ENCODE peak calls at places on chromosome 13, in four cellular contexts. Q is IMR-90, Y is fibroblast of lung, C is mammary epithelial cell. W is an unnamed sample.

GRCh38 chr13:28100149-28101121 is at the start of gene FLT3:
- DNase-seq in Q (peak; percentile 38), Y (peak; percentile 7), C (peak; percentile 55), W (peak; percentile 86)

GRCh38 chr13:109209526-109209925 is 576.9 kb downstream of the IRS2 start:
- DNase-seq in Q (no peak), Y (no peak), C (no peak), W (no peak)

GRCh38 chr13:70391678-70392077 is 283.4 kb upstream of the KLHL1 start:
- DNase-seq in Q (no peak), Y (no peak), C (no peak), W (peak; percentile 79)

GRCh38 chr13:47413112-47413511 is 516.3 kb upstream of the HTR2A start:
- DNase-seq in Q (peak; percentile 34), Y (peak; percentile 19), C (no peak), W (no peak)

GRCh38 chr13:97298816-97299215 is 76.7 kb downstream of the MBNL2 start:
- DNase-seq in Q (peak; percentile 47), Y (peak; percentile 33), C (no peak), W (no peak)

GRCh38 chr13:93915269-93915809 is 564.1 kb downstream of the DCT start:
- DNase-seq in Q (peak; percentile 75), Y (peak; percentile 46), C (no peak), W (no peak)

GRCh38 chr13:102580552-102581169 is 16.1 kb upstream of the TPP2 start:
- DNase-seq in Q (peak; percentile 80), Y (peak; percentile 84), C (peak; percentile 51), W (peak; percentile 68)

GRCh38 chr13:44870456-44870929 is 118.8 kb downstream of the NUFIP1 start:
- DNase-seq in Q (no peak), Y (no peak), C (peak; percentile 13), W (no peak)

GRCh38 chr13:109783815-109784589 is 2.4 kb downstream of the IRS2 start:
- DNase-seq in Q (no peak), Y (no peak), C (no peak), W (peak; percentile 74)

GRCh38 chr13:20033486-20033885 is 75.0 kb downstream of the ZMYM2 start:
- DNase-seq in Q (no peak), Y (no peak), C (peak; percentile 26), W (no peak)

GRCh38 chr13:20024706-20025105 is 66.2 kb downstream of the ZMYM2 start:
- DNase-seq in Q (no peak), Y (no peak), C (no peak), W (no peak)

DNA sequence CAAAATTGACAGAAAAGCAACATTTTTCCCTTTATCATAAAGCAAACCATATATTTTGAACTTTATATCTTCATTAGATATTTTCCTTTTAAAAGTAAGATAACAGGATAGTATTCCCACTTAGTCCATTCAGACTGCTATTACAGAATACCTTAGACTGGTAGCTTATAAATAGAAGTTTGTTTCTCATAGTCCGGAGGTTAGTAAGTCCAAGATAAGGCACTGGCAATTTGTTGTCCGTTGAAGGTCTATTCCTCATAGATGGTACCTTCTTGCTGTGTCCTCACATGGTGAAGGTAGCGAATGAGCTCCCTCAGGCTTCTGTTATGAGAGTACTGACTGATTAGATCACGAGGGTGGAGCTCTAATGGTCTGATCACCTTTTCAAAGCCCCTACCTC is 70.4 kb downstream of the ZMYM2 start:
- DNase-seq in Q (no peak), Y (no peak), C (no peak), W (no peak)
- H3K36me3 ChIP-seq in Q (peaks cover 29% of the 10 kb centered on the region), Y (peaks cover 3% of the 10 kb centered on the region), C (peaks cover 12% of the 10 kb centered on the region), W (peaks cover 84% of the 10 kb centered on the region)

GRCh38 chr13:106484755-106485193 is 50.7 kb downstream of the EFNB2 start:
- DNase-seq in Q (peak; percentile 28), Y (peak; percentile 65), C (no peak), W (no peak)
- H3K27me3 ChIP-seq in Q (no peaks in the 10 kb centered on the region), Y (no peaks in the 10 kb centered on the region), C (no peaks in the 10 kb centered on the region), W (no peaks in the 10 kb centered on the region)

GRCh38 chr13:67223024-67223423 is 7.1 kb downstream of the PCDH9 start:
- DNase-seq in Q (peak; percentile 60), Y (peak; percentile 66), C (no peak), W (no peak)

GRCh38 chr13:67223742-67224141 is 6.4 kb downstream of the PCDH9 start:
- DNase-seq in Q (peak; percentile 32), Y (peak; percentile 66), C (no peak), W (no peak)

GRCh38 chr13:67225252-67226159 is 4.6 kb downstream of the PCDH9 start:
- DNase-seq in Q (no peak), Y (no peak), C (no peak), W (no peak)

GRCh38 chr13:67226686-67227085 is 3.5 kb downstream of the PCDH9 start:
- DNase-seq in Q (no peak), Y (no peak), C (no peak), W (no peak)

DNA sequence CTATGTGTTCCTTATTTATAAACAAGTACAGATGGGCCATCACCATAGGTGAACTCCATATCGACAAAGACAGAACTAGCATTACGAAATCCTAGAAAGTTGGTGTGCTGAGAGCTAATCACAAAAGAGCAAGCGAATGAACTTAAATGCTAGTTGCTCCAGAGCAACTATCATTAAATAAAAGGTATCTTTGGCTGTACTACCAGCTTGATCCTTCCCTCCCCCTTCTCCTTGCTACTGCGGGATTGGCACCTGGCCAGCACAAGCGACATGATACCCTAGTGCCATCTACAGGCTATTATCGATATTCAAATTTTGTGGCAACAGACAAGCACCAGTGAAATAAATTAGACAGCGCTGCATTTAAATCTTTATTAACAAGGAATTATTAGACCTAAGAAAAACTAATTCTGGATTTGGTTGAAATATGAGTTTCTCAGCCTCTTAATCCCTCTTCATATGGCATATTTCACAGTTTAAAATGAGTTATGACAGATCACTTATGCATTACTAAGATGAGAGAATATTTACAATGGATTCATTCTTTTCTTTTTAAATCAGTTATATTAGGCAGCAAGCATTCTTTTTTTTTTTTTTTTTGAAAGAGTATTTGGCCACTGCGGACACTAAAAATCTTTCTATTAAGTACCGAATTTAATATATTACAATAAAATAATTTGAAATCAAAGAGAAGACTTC is 5.8 kb downstream of the PCDH9 start:
- DNase-seq in Q (peak; percentile 82), Y (peak; percentile 90), C (peak; percentile 56), W (peak; percentile 72)
- H3K9ac ChIP-seq in Q (no peak overlapping the region), Y (no peak overlapping the region), C (no peak overlapping the region), W (no peak overlapping the region)

GRCh38 chr13:24290280-24290932 is 19.0 kb upstream of the C1QTNF9 start:
- DNase-seq in Q (no peak), Y (no peak), C (no peak), W (no peak)
- H3K36me3 ChIP-seq in Q (peaks cover 47% of the 10 kb centered on the region), Y (peaks cover 8% of the 10 kb centered on the region), C (no peaks in the 10 kb centered on the region), W (peaks cover 8% of the 10 kb centered on the region)